ENCODE peak calls at places on chromosomes 2 and 18, in four cellular contexts. L is A549, U is HepG2, I is WTC11. O is an unnamed sample.

GRCh38 chr2:170155022-170155722 is 22.8 kb upstream of the MYO3B start:
- DNase-seq in L (peak), U (no peak), I (no peak), O (peak)

GRCh38 chr2:195706161-195706900 is 49.3 kb downstream of the SLC39A10 start:
- DNase-seq in L (no peak), U (no peak), I (no peak), O (no peak)

GRCh38 chr2:88329815-88330603 is 122.5 kb downstream of the FOXI3 start:
- DNase-seq in L (peak), U (peak), I (peak), O (no peak)

GRCh38 chr2:204437815-204438766 is 107.2 kb upstream of the PARD3B start:
- DNase-seq in L (no peak), U (peak), I (peak), O (no peak)

GRCh38 chr2:195343942-195344530 is 313.0 kb upstream of the SLC39A10 start:
- DNase-seq in L (no peak), U (no peak), I (no peak), O (no peak)

GRCh38 chr2:219010162-219010756 is 17.0 kb upstream of the CRYBA2 start:
- DNase-seq in L (peak), U (peak), I (peak), O (peak)

GRCh38 chr2:183260527-183260926 is 136.3 kb downstream of the NUP35 start:
- DNase-seq in L (no peak), U (no peak), I (no peak), O (no peak)

GRCh38 chr18:36493349-36494281 is 196.1 kb downstream of the FHOD3 start:
- DNase-seq in L (no peak), U (peak), I (peak), O (no peak)

GRCh38 chr18:48948112-48949050 is 2.4 kb downstream of the SMAD7 start:
- DNase-seq in L (no peak), U (peak), I (peak), O (peak)

GRCh38 chr2:28695245-28695647 is 56.4 kb upstream of the PPP1CB start:
- DNase-seq in L (no peak), U (no peak), I (no peak), O (no peak)

GRCh38 chr2:26555246-26556133 is 77.6 kb upstream of the OTOF start:
- DNase-seq in L (peak), U (peak), I (no peak), O (peak)

GRCh38 chr2:164538250-164538866 is 82.9 kb downstream of the GRB14 start:
- DNase-seq in L (peak), U (peak), I (no peak), O (peak)

GRCh38 chr2:26011990-26012856 is 21.7 kb upstream of the RAB10 start:
- DNase-seq in L (peak), U (peak), I (no peak), O (peak)

GRCh38 chr18:28728891-28729290 is 552.0 kb upstream of the CDH2 start:
- DNase-seq in L (no peak), U (no peak), I (no peak), O (no peak)

GRCh38 chr2:242035858-242036652 is 166.5 kb downstream of the RTP5 start:
- DNase-seq in L (no peak), U (no peak), I (no peak), O (no peak)

GRCh38 chr2:242036653-242036950 is 167.1 kb downstream of the RTP5 start:
- DNase-seq in L (no peak), U (no peak), I (no peak), O (no peak)

GRCh38 chr2:242040303-242040655 is 170.8 kb downstream of the RTP5 start:
- DNase-seq in L (no peak), U (no peak), I (no peak), O (no peak)

GRCh38 chr2:242038928-242039341 is 169.4 kb downstream of the RTP5 start:
- DNase-seq in L (no peak), U (no peak), I (no peak), O (no peak)

DNA sequence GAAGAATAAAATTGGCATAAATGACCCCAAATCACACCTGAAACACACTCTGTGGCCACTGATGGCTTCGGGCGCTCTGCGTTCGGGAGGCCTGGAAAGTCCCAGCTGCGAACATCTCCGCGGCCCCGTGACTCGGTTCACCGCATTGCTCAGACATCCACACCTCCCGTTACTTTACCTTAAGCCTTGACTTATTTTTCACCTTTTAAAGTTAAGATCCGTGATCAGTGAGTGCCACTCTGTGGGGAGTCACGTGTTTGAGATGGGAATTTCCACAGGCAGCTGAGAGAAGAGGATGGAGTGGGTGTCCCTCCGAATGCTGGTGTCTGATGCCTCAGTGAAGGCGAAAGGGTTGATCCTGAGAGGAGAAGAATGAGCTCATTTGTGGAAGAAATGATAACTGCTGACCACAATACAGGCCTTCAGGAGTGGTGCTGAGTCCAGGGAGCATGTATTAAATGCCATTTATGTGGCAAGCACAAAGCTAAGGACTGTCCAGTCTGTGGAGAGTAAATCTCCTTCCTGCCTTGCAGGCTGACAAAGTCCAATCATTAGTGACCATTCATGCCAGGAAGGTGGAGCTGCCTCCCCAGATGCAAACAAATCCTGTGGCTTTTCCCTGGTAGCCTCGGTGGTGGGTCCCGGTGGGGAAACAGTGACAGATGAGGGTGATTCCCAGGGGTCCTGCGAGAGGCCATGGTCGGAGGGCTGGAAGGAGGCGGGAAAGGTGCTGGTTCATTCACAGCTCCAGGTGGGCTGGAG is 168.8 kb downstream of the RTP5 start:
- DNase-seq in L (no peak), U (peak), I (no peak), O (no peak)
- TF ChIP-seq HMGXB4 in L (no peak), U (no peak), I (no peak), O (no peak)

GRCh38 chr2:157479081-157480027 is 35.5 kb upstream of the CYTIP start:
- DNase-seq in L (no peak), U (no peak), I (no peak), O (no peak)

GRCh38 chr2:157476915-157477709 is 33.2 kb upstream of the CYTIP start:
- DNase-seq in L (no peak), U (no peak), I (no peak), O (no peak)

GRCh38 chr2:157475722-157476390 is 32.0 kb upstream of the CYTIP start:
- DNase-seq in L (no peak), U (no peak), I (no peak), O (no peak)

GRCh38 chr2:157480182-157480961 is 36.5 kb upstream of the CYTIP start:
- DNase-seq in L (no peak), U (no peak), I (no peak), O (no peak)
- TF ChIP-seq HMGXB4 in L (no peak), U (no peak), I (no peak), O (no peak)

DNA sequence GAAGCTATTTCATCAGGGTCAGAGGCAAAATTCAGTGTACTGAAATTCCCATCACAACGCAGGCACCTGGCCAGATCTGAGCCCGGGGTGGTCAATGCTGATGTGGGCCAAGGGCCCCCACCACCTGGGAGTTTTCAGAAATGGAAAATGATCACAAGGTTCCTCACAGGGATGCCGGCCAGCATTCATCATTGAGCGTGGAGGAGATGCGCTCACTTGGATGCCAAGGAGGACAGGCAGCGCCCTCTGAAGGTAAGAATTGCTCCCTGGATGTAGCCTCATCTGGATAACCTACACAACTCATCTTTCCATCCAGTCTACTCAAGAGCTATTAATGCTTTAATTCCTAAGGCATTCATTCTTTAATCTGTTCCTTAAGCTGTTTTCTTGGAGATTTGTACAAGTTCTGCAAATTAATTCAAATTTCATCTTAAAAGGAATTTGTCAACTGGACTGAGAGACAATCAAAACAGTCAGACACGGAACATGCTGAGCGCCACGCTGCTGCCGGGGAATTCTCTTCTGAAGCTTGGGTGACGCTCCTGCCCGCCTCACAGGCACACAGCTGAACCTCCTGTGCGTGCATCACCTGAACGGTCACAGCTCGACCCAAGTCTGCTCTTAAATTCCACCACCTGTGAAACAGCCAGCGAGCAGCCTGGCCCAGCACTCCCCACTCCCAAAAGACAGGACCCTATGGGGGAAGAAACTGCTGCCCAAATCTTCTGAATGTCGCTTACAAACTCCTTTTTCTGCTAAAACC is 206.7 kb downstream of the HDAC4 start:
- DNase-seq in L (peak), U (no peak), I (peak), O (no peak)
- TF ChIP-seq HMGXB4 in L (no peak), U (no peak), I (no peak), O (no peak)

GRCh38 chr18:79575891-79576685 is 103.5 kb upstream of the CTDP1 start:
- DNase-seq in L (no peak), U (no peak), I (no peak), O (no peak)

GRCh38 chr18:79572093-79572780 is 107.4 kb upstream of the CTDP1 start:
- DNase-seq in L (no peak), U (no peak), I (no peak), O (no peak)

GRCh38 chr18:79572848-79573451 is 106.7 kb upstream of the CTDP1 start:
- DNase-seq in L (no peak), U (no peak), I (no peak), O (no peak)

GRCh38 chr18:79574938-79575525 is 104.6 kb upstream of the CTDP1 start:
- DNase-seq in L (no peak), U (no peak), I (no peak), O (no peak)

GRCh38 chr18:79573921-79574491 is 105.6 kb upstream of the CTDP1 start:
- DNase-seq in L (no peak), U (no peak), I (no peak), O (no peak)
- TF ChIP-seq HMGXB4 in L (no peak), U (no peak), I (no peak), O (no peak)

GRCh38 chr2:241190291-241190981 is 2.0 kb downstream of the ANO7 start:
- DNase-seq in L (peak), U (peak), I (no peak), O (no peak)
- TF ChIP-seq HMGXB4 in L (no peak), U (no peak), I (no peak), O (no peak)

GRCh38 chr2:16655457-16655837 is 10.2 kb downstream of the CYRIA start:
- DNase-seq in L (no peak), U (no peak), I (no peak), O (no peak)

GRCh38 chr2:16658082-16658481 is 7.6 kb downstream of the CYRIA start:
- DNase-seq in L (no peak), U (no peak), I (no peak), O (no peak)

GRCh38 chr2:16656087-16656486 is 9.5 kb downstream of the CYRIA start:
- DNase-seq in L (no peak), U (no peak), I (no peak), O (no peak)

GRCh38 chr2:16654775-16655456 is 10.7 kb downstream of the CYRIA start:
- DNase-seq in L (no peak), U (no peak), I (no peak), O (no peak)

DNA sequence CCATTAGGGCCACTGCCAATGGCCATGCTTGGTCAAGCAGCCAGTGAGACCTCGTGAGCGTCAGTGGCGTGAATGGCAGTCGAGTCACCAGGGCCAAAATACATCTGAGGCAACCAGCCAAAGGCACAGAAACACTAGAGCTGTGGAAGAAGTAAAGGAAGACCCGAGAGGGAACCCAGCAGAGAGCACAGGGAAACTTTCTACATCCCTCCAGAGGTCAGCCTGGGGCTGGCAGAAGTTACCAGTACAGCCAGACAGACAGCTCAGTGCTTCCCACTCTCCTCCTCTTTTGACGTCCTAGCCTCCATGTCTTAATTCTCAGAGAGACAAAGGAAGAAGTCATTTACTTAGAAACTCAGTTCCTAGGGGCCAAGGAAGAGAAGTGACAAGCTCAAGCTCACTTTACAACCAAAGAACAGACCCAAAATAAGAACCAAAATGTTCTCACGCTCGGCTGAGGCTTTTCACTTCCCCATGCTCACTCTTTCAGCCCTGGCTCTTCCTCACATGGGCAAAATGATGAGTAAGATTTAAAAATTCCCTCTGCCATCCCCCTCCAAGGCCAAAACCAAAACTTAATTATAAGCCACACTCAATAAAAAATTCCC is 8.7 kb downstream of the CYRIA start:
- DNase-seq in L (no peak), U (no peak), I (no peak), O (no peak)
- TF ChIP-seq HMGXB4 in L (no peak), U (no peak), I (no peak), O (no peak)

GRCh38 chr2:179454443-179455218 is 190.0 kb upstream of the SESTD1 start:
- DNase-seq in L (peak), U (peak), I (no peak), O (no peak)
- TF ChIP-seq HMGXB4 in L (no peak), U (no peak), I (no peak), O (no peak)

DNA sequence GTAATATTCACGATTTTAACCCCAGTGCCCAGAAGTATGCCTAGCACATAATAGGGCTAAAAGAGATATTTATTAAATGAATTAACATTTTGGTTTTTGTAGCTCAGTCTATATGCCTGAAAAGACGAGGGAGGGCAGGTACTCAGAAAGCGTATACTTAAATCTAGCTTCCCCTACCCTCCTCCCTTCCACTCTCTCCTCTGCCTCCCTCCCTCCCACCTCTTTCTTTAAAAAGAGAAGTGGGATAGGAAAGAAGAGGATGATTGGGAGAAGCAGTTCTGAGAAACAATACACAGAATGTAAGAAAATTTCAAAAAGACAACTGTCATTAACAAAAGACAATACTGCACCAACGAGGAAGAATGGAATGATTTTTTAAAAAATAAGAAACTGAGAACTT is 39.8 kb downstream of the CHMP3 start:
- DNase-seq in L (no peak), U (no peak), I (no peak), O (no peak)
- TF ChIP-seq HMGXB4 in L (no peak), U (no peak), I (no peak), O (no peak)

GRCh38 chr2:136238214-136238551 is 120.2 kb upstream of the CXCR4 start:
- DNase-seq in L (no peak), U (no peak), I (no peak), O (no peak)
- TF ChIP-seq HMGXB4 in L (no peak), U (no peak), I (no peak), O (no peak)